ENCODE peak calls at places on chromosomes 11 and 22, in eight cellular contexts. One of them, this sample, is unnamed.

GRCh38 chr11:70535191-70535971 is 137.1 kb downstream of the CTTN start:
- DNase-seq in nephron progenitor cell: no peak
- DNase-seq in dorsolateral prefrontal cortex: no peak
- DNase-seq in heart right ventricle: no peak
- DNase-seq in brain microvascular endothelial cell: no peak
- DNase-seq in cardiac muscle cell: no peak
- DNase-seq in WTC11: no peak
- DNase-seq in lower lobe of right lung: no peak
- DNase-seq in this sample: peak

GRCh38 chr11:678297-678696 is 16.7 kb downstream of the DEAF1 start:
- DNase-seq in dorsolateral prefrontal cortex: no peak
- DNase-seq in lower lobe of right lung: no peak
- DNase-seq in heart right ventricle: no peak
- DNase-seq in nephron progenitor cell: no peak
- DNase-seq in WTC11: no peak
- DNase-seq in brain microvascular endothelial cell: no peak
- DNase-seq in cardiac muscle cell: no peak
- DNase-seq in this sample: no peak

GRCh38 chr11:15911377-15912044 is 444.8 kb downstream of the SOX6 start:
- DNase-seq in heart right ventricle: peak
- DNase-seq in dorsolateral prefrontal cortex: no peak
- DNase-seq in lower lobe of right lung: peak
- DNase-seq in brain microvascular endothelial cell: no peak
- DNase-seq in nephron progenitor cell: no peak
- DNase-seq in cardiac muscle cell: peak
- DNase-seq in WTC11: no peak
- DNase-seq in this sample: no peak

GRCh38 chr11:103959279-103959930 is 77.0 kb upstream of the DDI1 start:
- DNase-seq in lower lobe of right lung: no peak
- DNase-seq in heart right ventricle: no peak
- DNase-seq in WTC11: no peak
- DNase-seq in brain microvascular endothelial cell: peak
- DNase-seq in dorsolateral prefrontal cortex: no peak
- DNase-seq in cardiac muscle cell: no peak
- DNase-seq in nephron progenitor cell: no peak
- DNase-seq in this sample: no peak

GRCh38 chr11:79182794-79183193 is 258.0 kb downstream of the TENM4 start:
- DNase-seq in cardiac muscle cell: no peak
- DNase-seq in lower lobe of right lung: no peak
- DNase-seq in dorsolateral prefrontal cortex: no peak
- DNase-seq in nephron progenitor cell: no peak
- DNase-seq in WTC11: no peak
- DNase-seq in heart right ventricle: no peak
- DNase-seq in brain microvascular endothelial cell: peak
- DNase-seq in this sample: no peak

GRCh38 chr11:26550022-26550421 is 22.0 kb downstream of the MUC15 start:
- DNase-seq in dorsolateral prefrontal cortex: no peak
- DNase-seq in cardiac muscle cell: no peak
- DNase-seq in WTC11: no peak
- DNase-seq in lower lobe of right lung: no peak
- DNase-seq in brain microvascular endothelial cell: no peak
- DNase-seq in heart right ventricle: no peak
- DNase-seq in nephron progenitor cell: no peak
- DNase-seq in this sample: no peak

GRCh38 chr11:70680781-70681281 is 282.5 kb downstream of the CTTN start:
- DNase-seq in heart right ventricle: no peak
- DNase-seq in WTC11: no peak
- DNase-seq in lower lobe of right lung: peak
- DNase-seq in cardiac muscle cell: no peak
- DNase-seq in nephron progenitor cell: no peak
- DNase-seq in brain microvascular endothelial cell: no peak
- DNase-seq in dorsolateral prefrontal cortex: no peak
- DNase-seq in this sample: peak

GRCh38 chr11:4704054-4704789 is at the start of gene MMP26:
- DNase-seq in brain microvascular endothelial cell: no peak
- DNase-seq in cardiac muscle cell: no peak
- DNase-seq in heart right ventricle: no peak
- DNase-seq in lower lobe of right lung: no peak
- DNase-seq in nephron progenitor cell: peak
- DNase-seq in dorsolateral prefrontal cortex: no peak
- DNase-seq in WTC11: peak
- DNase-seq in this sample: no peak

GRCh38 chr11:19244084-19244483 is 3.3 kb upstream of the E2F8 start:
- DNase-seq in brain microvascular endothelial cell: no peak
- DNase-seq in dorsolateral prefrontal cortex: no peak
- DNase-seq in WTC11: no peak
- DNase-seq in nephron progenitor cell: no peak
- DNase-seq in lower lobe of right lung: no peak
- DNase-seq in cardiac muscle cell: no peak
- DNase-seq in heart right ventricle: no peak
- DNase-seq in this sample: no peak

GRCh38 chr22:31217890-31218287 is 5.8 kb downstream of the LIMK2 start:
- DNase-seq in lower lobe of right lung: no peak
- DNase-seq in brain microvascular endothelial cell: no peak
- DNase-seq in heart right ventricle: no peak
- DNase-seq in WTC11: no peak
- DNase-seq in cardiac muscle cell: no peak
- DNase-seq in nephron progenitor cell: no peak
- DNase-seq in dorsolateral prefrontal cortex: no peak
- DNase-seq in this sample: no peak

GRCh38 chr22:49826603-49827306 is 918 bp downstream of the BRD1 start:
- DNase-seq in heart right ventricle: peak
- DNase-seq in nephron progenitor cell: peak
- DNase-seq in lower lobe of right lung: peak
- DNase-seq in brain microvascular endothelial cell: no peak
- DNase-seq in dorsolateral prefrontal cortex: peak
- DNase-seq in WTC11: no peak
- DNase-seq in cardiac muscle cell: peak
- DNase-seq in this sample: no peak

GRCh38 chr22:35887296-35887875 is 141.2 kb downstream of the RBFOX2 start:
- DNase-seq in nephron progenitor cell: no peak
- DNase-seq in WTC11: no peak
- DNase-seq in cardiac muscle cell: no peak
- DNase-seq in heart right ventricle: no peak
- DNase-seq in lower lobe of right lung: no peak
- DNase-seq in brain microvascular endothelial cell: no peak
- DNase-seq in dorsolateral prefrontal cortex: no peak
- DNase-seq in this sample: no peak

GRCh38 chr11:72792437-72793021 is 1.3 kb downstream of the STARD10 start:
- DNase-seq in cardiac muscle cell: no peak
- DNase-seq in dorsolateral prefrontal cortex: no peak
- DNase-seq in nephron progenitor cell: no peak
- DNase-seq in brain microvascular endothelial cell: no peak
- DNase-seq in lower lobe of right lung: no peak
- DNase-seq in heart right ventricle: no peak
- DNase-seq in WTC11: no peak
- DNase-seq in this sample: no peak

GRCh38 chr22:27097933-27098332 is 440.5 kb downstream of the MIAT start:
- DNase-seq in WTC11: no peak
- DNase-seq in nephron progenitor cell: no peak
- DNase-seq in heart right ventricle: no peak
- DNase-seq in cardiac muscle cell: no peak
- DNase-seq in lower lobe of right lung: no peak
- DNase-seq in dorsolateral prefrontal cortex: no peak
- DNase-seq in brain microvascular endothelial cell: no peak
- DNase-seq in this sample: no peak

GRCh38 chr22:22587577-22588188 is 28.6 kb upstream of the PRAME start:
- DNase-seq in cardiac muscle cell: no peak
- DNase-seq in WTC11: no peak
- DNase-seq in heart right ventricle: no peak
- DNase-seq in dorsolateral prefrontal cortex: no peak
- DNase-seq in lower lobe of right lung: no peak
- DNase-seq in brain microvascular endothelial cell: no peak
- DNase-seq in nephron progenitor cell: no peak
- DNase-seq in this sample: no peak

GRCh38 chr11:8870461-8871282 is 40.3 kb upstream of the AKIP1 start:
- DNase-seq in WTC11: peak
- DNase-seq in dorsolateral prefrontal cortex: peak
- DNase-seq in brain microvascular endothelial cell: peak
- DNase-seq in cardiac muscle cell: peak
- DNase-seq in heart right ventricle: peak
- DNase-seq in nephron progenitor cell: peak
- DNase-seq in lower lobe of right lung: peak
- DNase-seq in this sample: peak

GRCh38 chr22:19962246-19962908 is 20.8 kb upstream of the TXNRD2 start:
- DNase-seq in brain microvascular endothelial cell: peak
- DNase-seq in cardiac muscle cell: peak
- DNase-seq in lower lobe of right lung: peak
- DNase-seq in dorsolateral prefrontal cortex: no peak
- DNase-seq in heart right ventricle: peak
- DNase-seq in nephron progenitor cell: peak
- DNase-seq in WTC11: peak
- DNase-seq in this sample: peak

GRCh38 chr11:131816046-131816445 is 445.6 kb downstream of the NTM start:
- DNase-seq in cardiac muscle cell: no peak
- DNase-seq in dorsolateral prefrontal cortex: no peak
- DNase-seq in nephron progenitor cell: no peak
- DNase-seq in lower lobe of right lung: no peak
- DNase-seq in brain microvascular endothelial cell: peak
- DNase-seq in WTC11: no peak
- DNase-seq in heart right ventricle: no peak
- DNase-seq in this sample: no peak

GRCh38 chr11:72238492-72239295 is 5.3 kb downstream of the PHOX2A start:
- DNase-seq in brain microvascular endothelial cell: no peak
- DNase-seq in heart right ventricle: peak
- DNase-seq in dorsolateral prefrontal cortex: no peak
- DNase-seq in nephron progenitor cell: peak
- DNase-seq in cardiac muscle cell: no peak
- DNase-seq in lower lobe of right lung: no peak
- DNase-seq in WTC11: peak
- DNase-seq in this sample: peak

GRCh38 chr11:12784445-12784844 is 110.2 kb downstream of the TEAD1 start:
- DNase-seq in WTC11: no peak
- DNase-seq in lower lobe of right lung: no peak
- DNase-seq in nephron progenitor cell: no peak
- DNase-seq in dorsolateral prefrontal cortex: no peak
- DNase-seq in cardiac muscle cell: no peak
- DNase-seq in brain microvascular endothelial cell: no peak
- DNase-seq in heart right ventricle: no peak
- DNase-seq in this sample: no peak

GRCh38 chr11:116326146-116326545 is 446.6 kb downstream of the BUD13 start:
- DNase-seq in nephron progenitor cell: no peak
- DNase-seq in dorsolateral prefrontal cortex: no peak
- DNase-seq in heart right ventricle: no peak
- DNase-seq in lower lobe of right lung: no peak
- DNase-seq in cardiac muscle cell: no peak
- DNase-seq in WTC11: no peak
- DNase-seq in brain microvascular endothelial cell: no peak
- DNase-seq in this sample: no peak

GRCh38 chr11:18367431-18367830 is 26.9 kb upstream of the LDHA start:
- DNase-seq in lower lobe of right lung: no peak
- DNase-seq in heart right ventricle: no peak
- DNase-seq in WTC11: no peak
- DNase-seq in cardiac muscle cell: no peak
- DNase-seq in brain microvascular endothelial cell: no peak
- DNase-seq in dorsolateral prefrontal cortex: no peak
- DNase-seq in nephron progenitor cell: no peak
- DNase-seq in this sample: no peak

GRCh38 chr22:26853071-26853470 is 195.7 kb downstream of the MIAT start:
- DNase-seq in dorsolateral prefrontal cortex: no peak
- DNase-seq in cardiac muscle cell: no peak
- DNase-seq in brain microvascular endothelial cell: no peak
- DNase-seq in nephron progenitor cell: no peak
- DNase-seq in WTC11: no peak
- DNase-seq in lower lobe of right lung: no peak
- DNase-seq in heart right ventricle: no peak
- DNase-seq in this sample: no peak

GRCh38 chr11:111764621-111765020 is 1.6 kb downstream of the PPP2R1B start:
- DNase-seq in cardiac muscle cell: no peak
- DNase-seq in brain microvascular endothelial cell: no peak
- DNase-seq in nephron progenitor cell: no peak
- DNase-seq in lower lobe of right lung: no peak
- DNase-seq in heart right ventricle: no peak
- DNase-seq in WTC11: no peak
- DNase-seq in dorsolateral prefrontal cortex: no peak
- DNase-seq in this sample: no peak

GRCh38 chr22:41382610-41383009 is 868 bp downstream of the TEF start:
- DNase-seq in brain microvascular endothelial cell: no peak
- DNase-seq in cardiac muscle cell: no peak
- DNase-seq in heart right ventricle: peak
- DNase-seq in dorsolateral prefrontal cortex: no peak
- DNase-seq in lower lobe of right lung: no peak
- DNase-seq in nephron progenitor cell: no peak
- DNase-seq in WTC11: no peak
- DNase-seq in this sample: no peak

GRCh38 chr11:69801513-69802335 is 17.5 kb downstream of the FGF3 start:
- DNase-seq in dorsolateral prefrontal cortex: no peak
- DNase-seq in heart right ventricle: no peak
- DNase-seq in WTC11: peak
- DNase-seq in cardiac muscle cell: peak
- DNase-seq in nephron progenitor cell: peak
- DNase-seq in brain microvascular endothelial cell: no peak
- DNase-seq in lower lobe of right lung: no peak
- DNase-seq in this sample: no peak

GRCh38 chr11:100562102-100562501 is 125.0 kb upstream of the ARHGAP42 start:
- DNase-seq in nephron progenitor cell: no peak
- DNase-seq in heart right ventricle: peak
- DNase-seq in brain microvascular endothelial cell: peak
- DNase-seq in cardiac muscle cell: no peak
- DNase-seq in WTC11: no peak
- DNase-seq in dorsolateral prefrontal cortex: no peak
- DNase-seq in lower lobe of right lung: no peak
- DNase-seq in this sample: no peak

GRCh38 chr11:46446343-46446751 is 54.8 kb upstream of the CHRM4 start:
- DNase-seq in WTC11: no peak
- DNase-seq in brain microvascular endothelial cell: no peak
- DNase-seq in lower lobe of right lung: no peak
- DNase-seq in heart right ventricle: no peak
- DNase-seq in dorsolateral prefrontal cortex: no peak
- DNase-seq in nephron progenitor cell: no peak
- DNase-seq in cardiac muscle cell: no peak
- DNase-seq in this sample: no peak
- TF ChIP-seq CTCF in WTC11: no peak
- TF ChIP-seq CTCF in brain microvascular endothelial cell: peak
- TF ChIP-seq CTCF in lower lobe of right lung: no peak
- TF ChIP-seq CTCF in heart right ventricle: peak
- TF ChIP-seq CTCF in dorsolateral prefrontal cortex: peak
- TF ChIP-seq CTCF in nephron progenitor cell: no peak
- TF ChIP-seq CTCF in cardiac muscle cell: no peak
- TF ChIP-seq CTCF in this sample: peak

GRCh38 chr11:7143908-7144307 is 55.1 kb downstream of the RBMXL2 start:
- DNase-seq in heart right ventricle: no peak
- DNase-seq in lower lobe of right lung: no peak
- DNase-seq in brain microvascular endothelial cell: no peak
- DNase-seq in nephron progenitor cell: no peak
- DNase-seq in cardiac muscle cell: peak
- DNase-seq in dorsolateral prefrontal cortex: no peak
- DNase-seq in WTC11: no peak
- DNase-seq in this sample: no peak
- TF ChIP-seq CTCF in heart right ventricle: peak
- TF ChIP-seq CTCF in lower lobe of right lung: no peak
- TF ChIP-seq CTCF in brain microvascular endothelial cell: peak
- TF ChIP-seq CTCF in nephron progenitor cell: peak
- TF ChIP-seq CTCF in cardiac muscle cell: peak
- TF ChIP-seq CTCF in dorsolateral prefrontal cortex: peak
- TF ChIP-seq CTCF in WTC11: no peak
- TF ChIP-seq CTCF in this sample: peak

GRCh38 chr11:121520243-121521144 is 67.7 kb upstream of the SORL1-AS1 start:
- DNase-seq in cardiac muscle cell: no peak
- DNase-seq in WTC11: no peak
- DNase-seq in nephron progenitor cell: no peak
- DNase-seq in lower lobe of right lung: no peak
- DNase-seq in heart right ventricle: no peak
- DNase-seq in brain microvascular endothelial cell: peak
- DNase-seq in dorsolateral prefrontal cortex: no peak
- DNase-seq in this sample: no peak
- TF ChIP-seq CTCF in cardiac muscle cell: no peak
- TF ChIP-seq CTCF in WTC11: no peak
- TF ChIP-seq CTCF in nephron progenitor cell: no peak
- TF ChIP-seq CTCF in lower lobe of right lung: no peak
- TF ChIP-seq CTCF in heart right ventricle: no peak
- TF ChIP-seq CTCF in brain microvascular endothelial cell: no peak
- TF ChIP-seq CTCF in dorsolateral prefrontal cortex: no peak
- TF ChIP-seq CTCF in this sample: no peak

GRCh38 chr22:43337385-43337784 is 5.8 kb downstream of the SCUBE1 start:
- DNase-seq in lower lobe of right lung: no peak
- DNase-seq in heart right ventricle: no peak
- DNase-seq in cardiac muscle cell: no peak
- DNase-seq in nephron progenitor cell: no peak
- DNase-seq in dorsolateral prefrontal cortex: no peak
- DNase-seq in brain microvascular endothelial cell: no peak
- DNase-seq in WTC11: no peak
- DNase-seq in this sample: no peak
- TF ChIP-seq CTCF in lower lobe of right lung: no peak
- TF ChIP-seq CTCF in heart right ventricle: no peak
- TF ChIP-seq CTCF in cardiac muscle cell: no peak
- TF ChIP-seq CTCF in nephron progenitor cell: no peak
- TF ChIP-seq CTCF in dorsolateral prefrontal cortex: no peak
- TF ChIP-seq CTCF in brain microvascular endothelial cell: no peak
- TF ChIP-seq CTCF in WTC11: no peak
- TF ChIP-seq CTCF in this sample: no peak

This sample was measured in chondrocyte.